ENCODE peak calls at places on chromosomes 1 and 21, in eight cellular contexts. C is thoracic aorta, P is ovary, H is body of pancreas, Q is colonic mucosa, Y is sigmoid colon, O is kidney, B is PC-9. R is an unnamed sample.

GRCh38 chr1:199151634-199152429 is 513.0 kb downstream of the PTPRC start:
- DNase-seq in C (no peak), P (no peak), H (no peak), Q (no peak), Y (no peak), O (no peak), B (no peak), R (no peak)

GRCh38 chr1:176102700-176103244 is 104.3 kb downstream of the COP1 start:
- DNase-seq in C (no peak), P (no peak), H (no peak), Q (no peak), Y (no peak), O (no peak), B (no peak), R (no peak)

GRCh38 chr1:86872086-86872485 is 41.8 kb downstream of the SELENOF start:
- DNase-seq in C (no peak), P (no peak), H (no peak), Q (no peak), Y (no peak), O (no peak), B (no peak), R (no peak)

GRCh38 chr1:117060441-117061317 is 553 bp downstream of the TTF2 start:
- DNase-seq in C (no peak), P (no peak), H (peak; percentile 55), Q (peak; percentile 61), Y (no peak), O (peak; percentile 84), B (no peak), R (no peak)

GRCh38 chr1:108199231-108199657 is 899 bp downstream of the SLC25A24 start:
- DNase-seq in C (no peak), P (no peak), H (no peak), Q (peak; percentile 60), Y (no peak), O (no peak), B (peak; percentile 24), R (no peak)

GRCh38 chr1:51535006-51535592 is 16.0 kb upstream of the EPS15 start:
- DNase-seq in C (no peak), P (peak; percentile 60), H (peak; percentile 54), Q (peak; percentile 61), Y (peak; percentile 65), O (no peak), B (peak; percentile 54), R (peak; percentile 18)

GRCh38 chr1:93817819-93818569 is 61.0 kb downstream of the DNTTIP2 start:
- DNase-seq in C (no peak), P (no peak), H (no peak), Q (no peak), Y (no peak), O (no peak), B (peak; percentile 56), R (no peak)

GRCh38 chr1:90391116-90391515 is 326.0 kb downstream of the BARHL2 start:
- DNase-seq in C (no peak), P (no peak), H (no peak), Q (no peak), Y (no peak), O (no peak), B (no peak), R (no peak)

GRCh38 chr1:1371741-1372711 is 3.0 kb downstream of the AURKAIP1 start:
- DNase-seq in C (no peak), P (peak; percentile 81), H (peak; percentile 79), Q (peak; percentile 76), Y (peak; percentile 86), O (peak; percentile 81), B (peak; percentile 77), R (peak; percentile 72)

GRCh38 chr21:29022141-29022540 is 2.3 kb upstream of the USP16 start:
- DNase-seq in C (no peak), P (no peak), H (no peak), Q (no peak), Y (no peak), O (no peak), B (no peak), R (no peak)

GRCh38 chr1:184146202-184146601 is 94.7 kb downstream of the TSEN15 start:
- DNase-seq in C (no peak), P (no peak), H (no peak), Q (no peak), Y (no peak), O (no peak), B (no peak), R (no peak)

GRCh38 chr1:184145083-184145482 is 93.6 kb downstream of the TSEN15 start:
- DNase-seq in C (no peak), P (no peak), H (no peak), Q (no peak), Y (no peak), O (no peak), B (no peak), R (no peak)

GRCh38 chr1:184141481-184141880 is 90.0 kb downstream of the TSEN15 start:
- DNase-seq in C (no peak), P (no peak), H (no peak), Q (no peak), Y (no peak), O (no peak), B (no peak), R (no peak)

GRCh38 chr1:184143449-184143848 is 91.9 kb downstream of the TSEN15 start:
- DNase-seq in C (no peak), P (no peak), H (no peak), Q (no peak), Y (no peak), O (no peak), B (no peak), R (no peak)
- TF ChIP-seq CTCF in C (no peak), P (no peak), H (no peak), Q (no peak), Y (no peak), O (no peak), B (no peak), R (peak; percentile 17)

GRCh38 chr1:17212009-17212408 is 7.1 kb downstream of the PADI1 start:
- DNase-seq in C (no peak), P (no peak), H (peak; percentile 62), Q (no peak), Y (no peak), O (no peak), B (peak; percentile 76), R (no peak)
- H3K4me1 ChIP-seq in C (no peaks in the 10 kb centered on the region), P (no peaks in the 10 kb centered on the region), H (peaks cover 12% of the 10 kb centered on the region), Q (no peaks in the 10 kb centered on the region), Y (peaks cover 18% of the 10 kb centered on the region), O (no peaks in the 10 kb centered on the region), B (peaks cover 90% of the 10 kb centered on the region), R (peaks cover 7% of the 10 kb centered on the region)

GRCh38 chr1:21212126-21212525 is 35.4 kb upstream of the EIF4G3 start:
- DNase-seq in C (no peak), P (no peak), H (no peak), Q (no peak), Y (no peak), O (no peak), B (no peak), R (no peak)

GRCh38 chr1:21216835-21217811 is 40.4 kb upstream of the EIF4G3 start:
- DNase-seq in C (no peak), P (peak; percentile 53), H (peak; percentile 77), Q (peak; percentile 74), Y (peak; percentile 76), O (peak; percentile 73), B (peak; percentile 37), R (no peak)

GRCh38 chr1:21220815-21221214 is 44.1 kb upstream of the EIF4G3 start:
- DNase-seq in C (no peak), P (no peak), H (no peak), Q (no peak), Y (no peak), O (no peak), B (no peak), R (no peak)

GRCh38 chr1:21219674-21220073 is 43.0 kb upstream of the EIF4G3 start:
- DNase-seq in C (no peak), P (no peak), H (no peak), Q (no peak), Y (no peak), O (peak; percentile 71), B (no peak), R (no peak)

DNA sequence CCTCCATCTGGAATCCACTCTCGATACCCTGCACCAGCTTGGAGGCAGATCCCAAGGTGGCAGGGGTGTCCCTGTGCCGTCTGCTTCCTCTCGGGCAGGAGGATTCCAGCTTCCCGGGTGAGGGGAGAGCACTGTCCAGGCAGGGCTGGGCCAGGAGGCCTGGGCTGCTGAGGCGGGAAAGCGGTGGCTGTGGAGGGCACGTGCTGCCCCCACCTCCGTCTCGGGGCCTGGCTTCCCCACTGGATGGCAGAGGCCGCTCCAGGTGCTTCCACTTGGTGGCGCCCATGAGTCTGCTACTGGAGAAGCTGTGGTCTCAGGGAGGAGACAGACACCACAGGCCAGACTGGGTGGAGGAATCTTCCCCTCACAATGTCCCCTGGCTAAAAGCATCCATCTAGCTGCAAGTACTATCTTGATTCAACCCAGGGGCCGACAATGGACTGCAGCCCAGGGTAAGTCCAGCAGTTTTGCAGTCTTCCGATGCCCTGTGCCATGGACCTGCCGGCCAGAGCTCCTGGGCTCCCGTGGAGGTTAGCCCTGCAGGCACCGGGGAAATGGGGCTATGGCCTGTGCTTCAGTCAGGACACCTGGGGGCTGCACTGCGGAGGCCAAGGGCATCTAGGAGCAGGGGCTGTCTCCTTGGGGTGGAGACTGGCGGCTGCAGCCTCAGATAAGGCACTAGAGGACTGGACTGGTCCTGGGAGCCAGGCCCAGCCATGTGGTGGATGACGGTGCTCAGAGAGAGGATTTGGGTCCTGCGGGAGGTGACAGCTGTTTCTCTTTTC is 41.3 kb upstream of the EIF4G3 start:
- DNase-seq in C (no peak), P (no peak), H (peak; percentile 57), Q (peak; percentile 50), Y (no peak), O (peak; percentile 75), B (peak; percentile 25), R (no peak)
- H3K36me3 ChIP-seq in C (peaks cover 42% of the 10 kb centered on the region), P (no peaks in the 10 kb centered on the region), H (peaks cover 6% of the 10 kb centered on the region), Q (peaks cover 3% of the 10 kb centered on the region), Y (peaks cover 39% of the 10 kb centered on the region), O (peaks cover 7% of the 10 kb centered on the region), B (no peaks in the 10 kb centered on the region), R (peaks cover 41% of the 10 kb centered on the region)

GRCh38 chr1:184753093-184753492 is 1.6 kb downstream of the EDEM3 start:
- DNase-seq in C (no peak), P (no peak), H (no peak), Q (no peak), Y (no peak), O (no peak), B (no peak), R (no peak)

GRCh38 chr1:184754479-184755225 is at the start of gene EDEM3:
- DNase-seq in C (peak; percentile 98), P (peak; percentile 96), H (peak; percentile 98), Q (peak; percentile 98), Y (peak; percentile 100), O (peak; percentile 100), B (peak; percentile 98), R (peak; percentile 98)

GRCh38 chr1:184753608-184754478 is 815 bp downstream of the EDEM3 start:
- DNase-seq in C (no peak), P (no peak), H (peak; percentile 59), Q (peak; percentile 54), Y (peak; percentile 73), O (peak; percentile 89), B (peak; percentile 43), R (peak; percentile 39)

GRCh38 chr1:184755226-184756065 is 788 bp upstream of the EDEM3 start:
- DNase-seq in C (no peak), P (no peak), H (peak; percentile 30), Q (peak; percentile 42), Y (no peak), O (no peak), B (peak; percentile 6), R (no peak)

DNA sequence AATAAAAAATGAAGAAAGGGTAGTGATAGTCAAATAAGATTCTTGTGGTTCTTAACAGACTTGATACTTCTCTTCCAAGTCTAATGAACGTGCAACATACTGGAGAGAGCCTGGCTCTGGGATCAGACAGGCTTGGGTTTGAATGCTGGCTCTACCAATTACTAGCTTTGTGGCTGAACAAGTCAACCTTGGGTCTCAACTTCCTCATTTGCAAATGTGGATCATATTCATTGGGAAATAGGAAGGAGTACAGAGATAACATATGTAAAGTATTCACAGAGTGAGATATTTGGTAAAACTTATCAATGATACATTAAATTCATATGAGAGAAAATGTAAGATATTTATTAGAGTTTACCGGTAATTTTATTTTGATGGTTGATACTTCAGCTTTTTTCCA is 2.0 kb downstream of the EDEM3 start:
- DNase-seq in C (no peak), P (no peak), H (no peak), Q (no peak), Y (no peak), O (no peak), B (no peak), R (no peak)
- TF ChIP-seq CTCF in C (no peak), P (no peak), H (no peak), Q (no peak), Y (no peak), O (no peak), B (no peak), R (no peak)

R was measured in left ventricle myocardium inferior.